ENCODE peak calls at places on chromosomes 2 and 18, in four cellular contexts. F, S, R and W are unnamed samples.

GRCh38 chr18:56402872-56403516 is 235.4 kb downstream of the TXNL1 start:
- DNase-seq in R (peak; percentile 70), F (peak; percentile 85), S (no peak), W (peak; percentile 75)

GRCh38 chr2:55954306-55955035 is 30.9 kb upstream of the EFEMP1 start:
- DNase-seq in F (no peak), S (no peak), R (peak; percentile 81), W (no peak)

GRCh38 chr18:9575558-9575957 is 38.8 kb downstream of the PPP4R1 start:
- DNase-seq in R (peak; percentile 99), F (peak; percentile 36), S (peak; percentile 83), W (peak; percentile 77)

GRCh38 chr2:31233741-31234689 is at the start of gene EHD3:
- DNase-seq in F (peak; percentile 59), S (peak; percentile 98), R (peak; percentile 94), W (no peak)

GRCh38 chr2:191359186-191359585 is 114.0 kb downstream of the MYO1B start:
- DNase-seq in R (peak; percentile 49), F (no peak), S (no peak), W (no peak)

GRCh38 chr2:58180635-58181034 is 60.5 kb downstream of the FANCL start:
- DNase-seq in R (no peak), F (no peak), S (no peak), W (no peak)

GRCh38 chr2:53715568-53715967 is 52.0 kb upstream of the CHAC2 start:
- DNase-seq in S (peak; percentile 26), F (no peak), R (peak; percentile 36), W (no peak)

GRCh38 chr2:141911485-141912066 is 219.2 kb downstream of the LRP1B start:
- DNase-seq in F (no peak), R (peak; percentile 62), S (peak; percentile 89), W (no peak)

GRCh38 chr2:133459590-133459989 is 108.7 kb downstream of the NCKAP5 start:
- DNase-seq in F (no peak), R (no peak), S (no peak), W (no peak)

GRCh38 chr2:103464831-103465230 is 703.0 kb downstream of the TMEM182 start:
- DNase-seq in R (no peak), F (no peak), S (no peak), W (no peak)

GRCh38 chr2:107376910-107377309 is 449.8 kb upstream of the RGPD4 start:
- DNase-seq in R (no peak), F (no peak), S (no peak), W (no peak)

GRCh38 chr18:4858378-4859127 is 338.5 kb downstream of the AKAIN1 start:
- DNase-seq in R (no peak), S (no peak), F (no peak), W (no peak)

GRCh38 chr2:135974036-135974435 is 11.4 kb downstream of the DARS1 start:
- DNase-seq in S (no peak), F (peak; percentile 14), R (no peak), W (no peak)

GRCh38 chr18:3321133-3321812 is 59.3 kb downstream of the MYL12B start:
- DNase-seq in R (peak; percentile 96), F (no peak), S (no peak), W (peak; percentile 21)

GRCh38 chr2:16288371-16289112 is 348.2 kb downstream of the MYCN start:
- DNase-seq in F (no peak), R (no peak), S (no peak), W (no peak)

GRCh38 chr18:27604583-27604982 is 419.5 kb upstream of the CHST9 start:
- DNase-seq in S (peak; percentile 16), R (peak; percentile 81), F (no peak), W (no peak)

GRCh38 chr2:75200140-75200985 is 1.0 kb upstream of the TACR1 start:
- DNase-seq in F (no peak), R (peak; percentile 13), S (peak; percentile 76), W (no peak)

GRCh38 chr2:222722327-222722946 is 51.0 kb downstream of the MOGAT1 start:
- DNase-seq in F (peak; percentile 79), S (no peak), R (peak; percentile 68), W (peak; percentile 57)

GRCh38 chr18:22552254-22552653 is 134.5 kb upstream of the CTAGE1 start:
- DNase-seq in R (no peak), S (no peak), F (no peak), W (no peak)

GRCh38 chr2:238108423-238109201 is 8.5 kb downstream of the ESPNL start:
- DNase-seq in F (no peak), R (no peak), S (peak; percentile 60), W (no peak)

GRCh38 chr2:235051436-235052260 is 99.8 kb downstream of the SH3BP4 start:
- DNase-seq in R (peak; percentile 11), F (no peak), S (no peak), W (no peak)

GRCh38 chr2:9394816-9395215 is 28.5 kb downstream of the ITGB1BP1 start:
- DNase-seq in R (no peak), F (no peak), S (no peak), W (no peak)

GRCh38 chr2:43168016-43168369 is 58.4 kb downstream of the ZFP36L2 start:
- DNase-seq in S (no peak), R (no peak), F (no peak), W (no peak)

GRCh38 chr2:26687328-26687727 is 5.2 kb upstream of the KCNK3 start:
- DNase-seq in R (no peak), F (no peak), S (no peak), W (no peak)

GRCh38 chr2:10525573-10526265 is 77.6 kb upstream of the ODC1 start:
- DNase-seq in F (no peak), S (no peak), R (no peak), W (no peak)

GRCh38 chr2:241491549-241492173 is 16.7 kb downstream of the STK25 start:
- DNase-seq in F (no peak), R (no peak), S (no peak), W (no peak)

GRCh38 chr2:133109772-133110171 is 439.8 kb upstream of the LYPD1 start:
- DNase-seq in R (peak; percentile 43), S (no peak), F (peak; percentile 66), W (peak; percentile 65)

GRCh38 chr18:13813271-13813849 is 10.6 kb upstream of the MC5R start:
- DNase-seq in S (peak; percentile 82), R (peak; percentile 74), F (peak; percentile 4), W (no peak)

GRCh38 chr2:47076586-47077441 is 78.3 kb downstream of the STPG4 start:
- DNase-seq in R (peak; percentile 95), S (no peak), F (peak; percentile 96), W (peak; percentile 92)

GRCh38 chr2:1739961-1740713 is 4.2 kb downstream of the PXDN start:
- DNase-seq in F (no peak), S (no peak), R (peak; percentile 44), W (no peak)

GRCh38 chr18:3605562-3606443 is 155.8 kb downstream of the TGIF1 start:
- DNase-seq in F (no peak), R (peak; percentile 67), S (peak; percentile 42), W (no peak)

GRCh38 chr2:233974530-233975071 is 57.4 kb downstream of the TRPM8 start:
- DNase-seq in R (peak; percentile 85), S (no peak), F (peak; percentile 88), W (peak; percentile 79)

GRCh38 chr2:177651833-177652232 is 259.3 kb downstream of the AGPS start:
- DNase-seq in R (no peak), S (peak; percentile 69), F (no peak), W (no peak)

GRCh38 chr2:237536083-237536415 is 30.3 kb upstream of the PRLH start:
- DNase-seq in R (no peak), F (no peak), S (no peak), W (no peak)

GRCh38 chr2:183996825-183997823 is 601.2 kb upstream of the ZNF804A start:
- DNase-seq in S (peak; percentile 27), R (peak; percentile 24), F (no peak), W (no peak)

GRCh38 chr2:164542584-164543021 is 78.7 kb downstream of the GRB14 start:
- DNase-seq in R (peak; percentile 85), F (peak; percentile 30), S (no peak), W (peak; percentile 49)

GRCh38 chr2:120560330-120560729 is 175.3 kb upstream of the GLI2 start:
- DNase-seq in F (no peak), S (no peak), R (no peak), W (no peak)